ENCODE peak calls at places on chromosomes 13 and 19, in ten cellular contexts. W is aorta, I is AG10803, Z is non-pigmented ciliary epithelial cell, L is RWPE1, K is GM12892, E is endothelial cell of umbilical vein, C is HEK293T, V is BJ, U is anterior cingulate cortex. F is an unnamed sample.
A peak's percentile ranks its signal among the peaks of the same experiment; 100 is the strongest.

GRCh38 chr13:91154553-91154952 is 192.9 kb upstream of the MIR17HG start:
- DNase-seq in W (no peak), I (peak; percentile 21), Z (no peak), L (no peak), K (no peak), E (no peak), C (no peak), V (peak; percentile 19), U (no peak), F (no peak)

GRCh38 chr19:56869886-56870285 is 29.4 kb upstream of the PEG3 start:
- DNase-seq in W (no peak), I (no peak), Z (no peak), L (no peak), K (no peak), E (no peak), C (no peak), V (no peak), U (no peak), F (no peak)

GRCh38 chr13:37194428-37194861 is 89.0 kb upstream of the CSNK1A1L start:
- DNase-seq in W (no peak), I (peak; percentile 76), Z (no peak), L (peak; percentile 19), K (no peak), E (peak; percentile 71), C (no peak), V (no peak), U (no peak), F (peak; percentile 23)

GRCh38 chr13:95099541-95099940 is 201.7 kb downstream of the ABCC4 start:
- DNase-seq in W (no peak), I (no peak), Z (peak; percentile 46), L (no peak), K (no peak), E (peak; percentile 72), C (no peak), V (no peak), U (no peak), F (no peak)

GRCh38 chr19:16831531-16831930 is 2.3 kb downstream of the SIN3B start:
- DNase-seq in W (no peak), I (no peak), Z (no peak), L (no peak), K (no peak), E (no peak), C (no peak), V (no peak), U (no peak), F (no peak)

GRCh38 chr13:99980201-99981114 is 1.1 kb upstream of the ZIC2 start:
- DNase-seq in W (peak; percentile 90), I (peak; percentile 60), Z (no peak), L (peak; percentile 53), K (peak; percentile 66), E (peak; percentile 47), C (peak; percentile 62), V (no peak), U (no peak), F (no peak)

GRCh38 chr19:5594521-5594950 is 26.8 kb upstream of the TINCR start:
- DNase-seq in W (no peak), I (no peak), Z (no peak), L (no peak), K (no peak), E (no peak), C (no peak), V (no peak), U (no peak), F (no peak)

GRCh38 chr13:27621116-27621365 is 651 bp upstream of the POLR1D start:
- DNase-seq in W (no peak), I (no peak), Z (no peak), L (peak; percentile 36), K (no peak), E (peak; percentile 69), C (no peak), V (no peak), U (no peak), F (no peak)

GRCh38 chr19:15673176-15673654 is 328 bp downstream of the CYP4F12 start:
- DNase-seq in W (no peak), I (no peak), Z (no peak), L (no peak), K (no peak), E (no peak), C (no peak), V (no peak), U (no peak), F (no peak)

GRCh38 chr13:40442826-40443225 is 223.6 kb downstream of the FOXO1 start:
- DNase-seq in W (no peak), I (no peak), Z (no peak), L (no peak), K (no peak), E (no peak), C (no peak), V (no peak), U (no peak), F (no peak)

GRCh38 chr13:46160474-46161066 is 21.4 kb downstream of the LCP1 start:
- DNase-seq in W (no peak), I (peak; percentile 64), Z (peak; percentile 24), L (peak; percentile 50), K (peak; percentile 39), E (peak; percentile 69), C (peak; percentile 68), V (peak; percentile 4), U (no peak), F (no peak)

GRCh38 chr19:33501957-33502356 is 19.6 kb downstream of the PEPD start:
- DNase-seq in W (peak; percentile 43), I (no peak), Z (no peak), L (no peak), K (no peak), E (no peak), C (no peak), V (no peak), U (no peak), F (no peak)

GRCh38 chr13:112521073-112521685 is 66.8 kb downstream of the TUBGCP3 start:
- DNase-seq in W (no peak), I (no peak), Z (no peak), L (no peak), K (no peak), E (no peak), C (no peak), V (no peak), U (no peak), F (no peak)

GRCh38 chr13:72384879-72385278 is 342.6 kb downstream of the MZT1 start:
- DNase-seq in W (no peak), I (peak; percentile 54), Z (no peak), L (peak; percentile 10), K (no peak), E (no peak), C (no peak), V (no peak), U (no peak), F (no peak)

GRCh38 chr19:34577531-34578101 is 96.1 kb downstream of the WTIP start:
- DNase-seq in W (no peak), I (no peak), Z (no peak), L (no peak), K (no peak), E (no peak), C (no peak), V (no peak), U (no peak), F (no peak)

GRCh38 chr19:950352-951066 is 24.7 kb downstream of the ARID3A start:
- DNase-seq in W (no peak), I (no peak), Z (no peak), L (no peak), K (no peak), E (no peak), C (no peak), V (no peak), U (no peak), F (no peak)

GRCh38 chr13:26710166-26710565 is 50.4 kb downstream of the GPR12 start:
- DNase-seq in W (no peak), I (no peak), Z (no peak), L (no peak), K (no peak), E (no peak), C (no peak), V (no peak), U (no peak), F (no peak)

GRCh38 chr19:19534556-19535265 is 3.4 kb upstream of the CILP2 start:
- DNase-seq in W (no peak), I (no peak), Z (no peak), L (no peak), K (no peak), E (no peak), C (no peak), V (no peak), U (no peak), F (no peak)